ENCODE peak calls at places on chromosomes 5 and 9, in six cellular contexts. L is stimulated activated CD8-positive, alpha-beta memory T cell treated with anti-CD3 and anti-CD28 coated beads, Interleukin-7, amount 100 ng/mL, for 24 hours; I is NCI-H187 treated with DMSO at 0.1 percent for 48 hours; C is CD4-positive, alpha-beta memory T cell; W is NAMALWA; Y is EH. F is an unnamed sample.

GRCh38 chr5:132030610-132031009 is 19.2 kb upstream of the ACSL6 start:
- DNase-seq in L (no peak), I (no peak), C (no peak), W (no peak), Y (no peak), F (no peak)

GRCh38 chr9:127612993-127613954 is 1.2 kb downstream of the STXBP1 start:
- DNase-seq in L (no peak), I (no peak), C (peak), W (no peak), Y (peak), F (peak)

GRCh38 chr5:3542158-3542557 is 53.5 kb upstream of the IRX1 start:
- DNase-seq in L (no peak), I (no peak), C (no peak), W (no peak), Y (no peak), F (no peak)

GRCh38 chr5:64952961-64953360 is 184.2 kb downstream of the CWC27 start:
- DNase-seq in L (no peak), I (no peak), C (no peak), W (no peak), Y (peak), F (no peak)

GRCh38 chr9:23774266-23774665 is 51.8 kb downstream of the ELAVL2 start:
- DNase-seq in L (no peak), I (no peak), C (no peak), W (no peak), Y (peak), F (no peak)

GRCh38 chr5:159286420-159287035 is 23.4 kb downstream of the UBLCP1 start:
- DNase-seq in L (no peak), I (no peak), C (peak), W (peak), Y (peak), F (peak)

GRCh38 chr9:133275105-133276000 is at the start of gene ABO:
- DNase-seq in L (no peak), I (no peak), C (no peak), W (no peak), Y (no peak), F (no peak)

GRCh38 chr5:10507575-10508024 is 56.3 kb upstream of the ANKRD33B start:
- DNase-seq in L (no peak), I (peak), C (no peak), W (no peak), Y (peak), F (peak)

GRCh38 chr5:145130996-145131395 is 704.1 kb downstream of the PRELID2 start:
- DNase-seq in L (no peak), I (no peak), C (no peak), W (no peak), Y (peak), F (no peak)

GRCh38 chr5:72920690-72921089 is 35.2 kb upstream of the FCHO2 start:
- DNase-seq in L (no peak), I (peak), C (no peak), W (peak), Y (peak), F (peak)

GRCh38 chr9:122219856-122220672 is 8.7 kb downstream of the LHX6 start:
- DNase-seq in L (no peak), I (no peak), C (no peak), W (no peak), Y (peak), F (peak)

GRCh38 chr9:117464941-117465616 is 50.2 kb upstream of the ASTN2 start:
- DNase-seq in L (no peak), I (no peak), C (no peak), W (no peak), Y (no peak), F (no peak)

GRCh38 chr9:83965350-83966208 is 14.4 kb downstream of the HNRNPK start:
- DNase-seq in L (no peak), I (no peak), C (no peak), W (peak), Y (peak), F (no peak)

GRCh38 chr5:135615581-135616260 is 36.9 kb upstream of the CXCL14 start:
- DNase-seq in L (no peak), I (no peak), C (no peak), W (peak), Y (peak), F (no peak)

GRCh38 chr9:137697193-137697592 is 78.4 kb downstream of the EHMT1 start:
- DNase-seq in L (no peak), I (no peak), C (no peak), W (no peak), Y (no peak), F (no peak)

GRCh38 chr5:76487784-76488183 is 84.7 kb downstream of the IQGAP2 start:
- DNase-seq in L (no peak), I (no peak), C (no peak), W (no peak), Y (no peak), F (no peak)

GRCh38 chr9:37001461-37001860 is 32.6 kb downstream of the PAX5 start:
- DNase-seq in L (no peak), I (no peak), C (no peak), W (no peak), Y (no peak), F (no peak)

GRCh38 chr9:135684691-135685090 is 14.6 kb downstream of the SOHLH1 start:
- DNase-seq in L (no peak), I (no peak), C (no peak), W (no peak), Y (no peak), F (no peak)

GRCh38 chr9:129146441-129146933 is 31.6 kb downstream of the IER5L start:
- DNase-seq in L (no peak), I (no peak), C (no peak), W (no peak), Y (peak), F (peak)

GRCh38 chr9:86460211-86461002 is 106.2 kb upstream of the TUT7 start:
- DNase-seq in L (no peak), I (no peak), C (no peak), W (no peak), Y (peak), F (no peak)

GRCh38 chr9:112445196-112445595 is 41.4 kb upstream of the KIAA1958 start:
- DNase-seq in L (no peak), I (no peak), C (no peak), W (no peak), Y (no peak), F (no peak)

GRCh38 chr9:89342948-89343347 is 24.6 kb downstream of the SECISBP2 start:
- DNase-seq in L (no peak), I (no peak), C (no peak), W (no peak), Y (peak), F (no peak)

GRCh38 chr5:93428868-93429267 is 152.2 kb downstream of the NR2F1-AS1 start:
- DNase-seq in L (no peak), I (no peak), C (no peak), W (no peak), Y (peak), F (no peak)

GRCh38 chr9:14320272-14321245 is 6.6 kb upstream of the NFIB start:
- DNase-seq in L (no peak), I (no peak), C (no peak), W (peak), Y (peak), F (peak)

GRCh38 chr5:34522599-34523381 is 133.3 kb upstream of the RAI14 start:
- DNase-seq in L (no peak), I (no peak), C (peak), W (peak), Y (peak), F (peak)

GRCh38 chr5:112965733-112966306 is 10.8 kb upstream of the DCP2 start:
- DNase-seq in L (no peak), I (no peak), C (no peak), W (no peak), Y (no peak), F (no peak)

GRCh38 chr5:40429258-40430111 is 250.2 kb upstream of the PTGER4 start:
- DNase-seq in L (no peak), I (no peak), C (no peak), W (no peak), Y (peak), F (peak)

GRCh38 chr5:154575869-154576806 is 98.1 kb upstream of the HAND1 start:
- DNase-seq in L (no peak), I (no peak), C (no peak), W (peak), Y (no peak), F (no peak)

GRCh38 chr9:15612962-15613361 is 60.1 kb downstream of the CCDC171 start:
- DNase-seq in L (no peak), I (no peak), C (no peak), W (no peak), Y (no peak), F (no peak)

F was measured in fibroblast of lung.